ENCODE peak calls at places on chromosomes 11 and 22, in four cellular contexts. H, N, P and U are unnamed samples.

GRCh38 chr11:131924446-131925240 is 554.2 kb downstream of the NTM start:
- DNase-seq in H (no peak), N (no peak), P (no peak), U (no peak)

GRCh38 chr22:17198188-17199130 is 20.8 kb downstream of the ADA2 start:
- DNase-seq in H (peak; percentile 45), N (no peak), P (no peak), U (no peak)

GRCh38 chr11:6895010-6895409 is 2.7 kb upstream of the OR2D2 start:
- DNase-seq in H (no peak), N (no peak), P (no peak), U (no peak)

GRCh38 chr22:23180893-23181762 is 819 bp downstream of the BCR start:
- DNase-seq in H (peak; percentile 38), N (no peak), P (no peak), U (no peak)

GRCh38 chr11:44855138-44855849 is 95.4 kb downstream of the TP53I11 start:
- DNase-seq in H (no peak), N (no peak), P (no peak), U (no peak)

GRCh38 chr22:39092111-39092867 is 4.8 kb upstream of the APOBEC3H start:
- DNase-seq in H (no peak), N (no peak), P (no peak), U (no peak)

GRCh38 chr11:83002522-83002921 is 69.2 kb downstream of the RAB30 start:
- DNase-seq in H (no peak), N (no peak), P (no peak), U (no peak)

GRCh38 chr22:20438066-20438677 is 547 bp upstream of the SCARF2 start:
- DNase-seq in H (no peak), N (no peak), P (no peak), U (no peak)

GRCh38 chr11:62012451-62013265 is 45.2 kb upstream of the FTH1 start:
- DNase-seq in H (no peak), N (no peak), P (no peak), U (no peak)